ENCODE peak calls at places on chromosomes 2 and 18, in ten cellular contexts. S is H4; Q is nucleus accumbens; M is activated CD8-positive, alpha-beta memory T cell treated with anti-CD3 and anti-CD28 coated beads for 48 hours; T is stimulated activated CD4-positive, alpha-beta T cell treated with anti-CD3 and anti-CD28 coated beads, Interleukin-15, amount 100 ng/mL, for 24 hours; J is NCI-H2171 treated with DMSO at 0.1 percent for 48 hours; A is HL-60; D is activated CD4-positive, alpha-beta T cell treated with anti-CD3 and anti-CD28 coated beads, Interleukin-2, amount 50 U/mL, for 48 hours; Y is ureter; H is SW 1271. N is an unnamed sample.
A peak's percentile ranks its signal among the peaks of the same experiment; 100 is the strongest.

GRCh38 chr2:226655871-226656270 is 143.7 kb downstream of the IRS1 start:
- DNase-seq in S (no peak), Q (no peak), M (no peak), T (no peak), J (no peak), A (no peak), D (no peak), Y (no peak), H (no peak), N (no peak)

GRCh38 chr18:78898066-78898465 is 81.6 kb upstream of the SALL3 start:
- DNase-seq in S (no peak), Q (no peak), M (no peak), T (no peak), J (no peak), A (no peak), D (no peak), Y (no peak), H (no peak), N (no peak)

GRCh38 chr18:63427566-63427965 is 5.3 kb upstream of the VPS4B start:
- DNase-seq in S (no peak), Q (no peak), M (no peak), T (no peak), J (no peak), A (no peak), D (peak; percentile 6), Y (peak; percentile 69), H (no peak), N (no peak)

GRCh38 chr2:104755026-104755856 is 98.7 kb upstream of the POU3F3 start:
- DNase-seq in S (no peak), Q (no peak), M (no peak), T (no peak), J (no peak), A (peak; percentile 80), D (no peak), Y (no peak), H (no peak), N (no peak)

GRCh38 chr2:29062371-29062770 is 12.0 kb downstream of the PCARE start:
- DNase-seq in S (no peak), Q (no peak), M (no peak), T (no peak), J (no peak), A (no peak), D (no peak), Y (no peak), H (no peak), N (no peak)

GRCh38 chr2:137910641-137911040 is 53.6 kb upstream of the HNMT start:
- DNase-seq in S (no peak), Q (no peak), M (no peak), T (no peak), J (peak; percentile 52), A (no peak), D (no peak), Y (no peak), H (no peak), N (peak; percentile 6)

GRCh38 chr18:21997207-21998143 is 171.9 kb upstream of the GATA6 start:
- DNase-seq in S (peak; percentile 53), Q (no peak), M (no peak), T (no peak), J (peak; percentile 31), A (peak; percentile 69), D (no peak), Y (no peak), H (no peak), N (peak; percentile 71)

GRCh38 chr2:3703236-3703682 is at the start of gene DCDC2C:
- DNase-seq in S (no peak), Q (no peak), M (no peak), T (no peak), J (no peak), A (no peak), D (no peak), Y (no peak), H (no peak), N (no peak)

GRCh38 chr2:96931966-96932365 is 54.4 kb downstream of the FAM178B start:
- DNase-seq in S (no peak), Q (no peak), M (no peak), T (no peak), J (no peak), A (no peak), D (no peak), Y (no peak), H (no peak), N (no peak)

GRCh38 chr2:192700934-192701333 is 506.2 kb upstream of the TMEFF2 start:
- DNase-seq in S (no peak), Q (no peak), M (no peak), T (no peak), J (no peak), A (no peak), D (no peak), Y (no peak), H (no peak), N (no peak)

GRCh38 chr18:63831080-63831788 is 56.0 kb downstream of the SERPINB7 start:
- DNase-seq in S (peak; percentile 67), Q (no peak), M (no peak), T (no peak), J (no peak), A (peak; percentile 89), D (no peak), Y (no peak), H (no peak), N (no peak)

GRCh38 chr2:175355246-175355645 is 173.7 kb upstream of the ATP5MC3 start:
- DNase-seq in S (no peak), Q (no peak), M (no peak), T (no peak), J (no peak), A (no peak), D (no peak), Y (no peak), H (no peak), N (no peak)

GRCh38 chr18:75638597-75639467 is 211.3 kb upstream of the SMIM21 start:
- DNase-seq in S (no peak), Q (no peak), M (no peak), T (no peak), J (peak; percentile 8), A (no peak), D (no peak), Y (no peak), H (no peak), N (no peak)

GRCh38 chr2:189698020-189698887 is 23.8 kb downstream of the ANKAR start:
- DNase-seq in S (no peak), Q (no peak), M (no peak), T (peak; percentile 42), J (peak; percentile 29), A (peak; percentile 53), D (no peak), Y (no peak), H (no peak), N (peak; percentile 29)

GRCh38 chr18:34738173-34738894 is 28.2 kb downstream of the DTNA start:
- DNase-seq in S (peak; percentile 19), Q (no peak), M (no peak), T (no peak), J (peak; percentile 4), A (no peak), D (no peak), Y (no peak), H (no peak), N (no peak)

GRCh38 chr2:3288455-3289163 is 89.0 kb downstream of the EIPR1 start:
- DNase-seq in S (no peak), Q (no peak), M (no peak), T (no peak), J (no peak), A (no peak), D (no peak), Y (no peak), H (no peak), N (no peak)

GRCh38 chr2:16179701-16180402 is 239.5 kb downstream of the MYCN start:
- DNase-seq in S (no peak), Q (no peak), M (no peak), T (no peak), J (no peak), A (no peak), D (no peak), Y (peak; percentile 53), H (no peak), N (no peak)

GRCh38 chr2:198774576-198774975 is 683.2 kb downstream of the SATB2 start:
- DNase-seq in S (no peak), Q (no peak), M (no peak), T (no peak), J (no peak), A (no peak), D (no peak), Y (no peak), H (no peak), N (no peak)

GRCh38 chr2:51511002-51511401 is 479.1 kb upstream of the NRXN1 start:
- DNase-seq in S (no peak), Q (no peak), M (no peak), T (no peak), J (no peak), A (no peak), D (no peak), Y (no peak), H (no peak), N (peak; percentile 5)

GRCh38 chr2:133130548-133131246 is 437.6 kb downstream of the NCKAP5 start:
- DNase-seq in S (no peak), Q (no peak), M (no peak), T (no peak), J (no peak), A (no peak), D (no peak), Y (no peak), H (no peak), N (no peak)

GRCh38 chr2:222305510-222306392 is 7.0 kb upstream of the PAX3 start:
- DNase-seq in S (no peak), Q (no peak), M (no peak), T (no peak), J (no peak), A (peak; percentile 45), D (no peak), Y (no peak), H (no peak), N (no peak)

GRCh38 chr2:173235947-173236803 is 118.5 kb upstream of the CDCA7 start:
- DNase-seq in S (no peak), Q (no peak), M (no peak), T (no peak), J (no peak), A (no peak), D (no peak), Y (no peak), H (no peak), N (no peak)

GRCh38 chr2:171610824-171611223 is 76.4 kb upstream of the DYNC1I2 start:
- DNase-seq in S (no peak), Q (no peak), M (no peak), T (no peak), J (no peak), A (no peak), D (no peak), Y (no peak), H (no peak), N (no peak)

GRCh38 chr2:25722224-25722623 is 48.8 kb upstream of the DTNB start:
- DNase-seq in S (no peak), Q (no peak), M (no peak), T (no peak), J (no peak), A (no peak), D (no peak), Y (no peak), H (no peak), N (no peak)

GRCh38 chr2:16650287-16651249 is 15.1 kb downstream of the CYRIA start:
- DNase-seq in S (peak; percentile 15), Q (no peak), M (no peak), T (no peak), J (no peak), A (peak; percentile 45), D (no peak), Y (no peak), H (no peak), N (no peak)

GRCh38 chr2:67289921-67290371 is 107.2 kb upstream of the ETAA1 start:
- DNase-seq in S (no peak), Q (no peak), M (no peak), T (no peak), J (no peak), A (no peak), D (no peak), Y (no peak), H (no peak), N (no peak)

GRCh38 chr2:241274127-241274526 is 41.3 kb downstream of the HDLBP start:
- DNase-seq in S (no peak), Q (no peak), M (no peak), T (no peak), J (no peak), A (peak; percentile 36), D (no peak), Y (no peak), H (no peak), N (no peak)

GRCh38 chr2:38619458-38620164 is 16.9 kb upstream of the HNRNPLL start:
- DNase-seq in S (no peak), Q (no peak), M (no peak), T (no peak), J (no peak), A (peak; percentile 59), D (no peak), Y (no peak), H (no peak), N (peak; percentile 55)

N was measured in GM13976.